ENCODE peak calls at places on chromosomes 5 and 9, in five cellular contexts. K, Y, N, F and S are unnamed samples.

GRCh38 chr5:75336625-75337336 is at the start of gene HMGCR:
- DNase-seq in N (peak; percentile 99), K (peak; percentile 96), F (peak; percentile 99), Y (peak; percentile 94), S (peak; percentile 100)

GRCh38 chr9:69452110-69452780 is 127.2 kb downstream of the ENTREP1 start:
- DNase-seq in F (peak; percentile 59), Y (no peak), N (no peak), K (no peak), S (no peak)

GRCh38 chr5:113022661-113023060 is 46.1 kb downstream of the DCP2 start:
- DNase-seq in F (no peak), N (no peak), Y (no peak), K (no peak), S (no peak)

GRCh38 chr5:154834045-154834444 is 16.4 kb downstream of the FAXDC2 start:
- DNase-seq in Y (no peak), K (no peak), F (no peak), N (no peak), S (no peak)

GRCh38 chr9:91677354-91677753 is 253.7 kb upstream of the NFIL3 start:
- DNase-seq in N (no peak), F (no peak), Y (no peak), K (no peak), S (no peak)

GRCh38 chr5:67233075-67233474 is 36.5 kb upstream of the CD180 start:
- DNase-seq in F (no peak), N (no peak), K (no peak), Y (no peak), S (no peak)

GRCh38 chr5:95686661-95687060 is 3.9 kb upstream of the SPATA9 start:
- DNase-seq in Y (no peak), F (no peak), N (no peak), K (no peak), S (no peak)

GRCh38 chr9:134585746-134586706 is 55.6 kb upstream of the COL5A1 start:
- DNase-seq in F (no peak), N (no peak), K (no peak), Y (no peak), S (no peak)

GRCh38 chr9:99303177-99303576 is 81.1 kb downstream of the SEC61B start:
- DNase-seq in K (no peak), N (no peak), F (no peak), Y (no peak), S (no peak)

GRCh38 chr5:18375637-18376036 is 741.4 kb downstream of the TAF11L14 start:
- DNase-seq in N (no peak), K (no peak), Y (no peak), F (no peak), S (peak; percentile 99)

GRCh38 chr5:151745071-151745705 is 13.2 kb downstream of the ATOX1 start:
- DNase-seq in K (peak; percentile 98), Y (no peak), F (no peak), N (no peak), S (no peak)

GRCh38 chr5:164763211-164763610 is 1257.8 kb downstream of the MAT2B start:
- DNase-seq in N (no peak), Y (no peak), F (no peak), K (no peak), S (no peak)

GRCh38 chr9:106722051-106722753 is 140.8 kb upstream of the ZNF462 start:
- DNase-seq in N (no peak), F (no peak), K (no peak), Y (no peak), S (no peak)

GRCh38 chr9:967851-968641 is 8.4 kb upstream of the DMRT3 start:
- DNase-seq in Y (peak; percentile 74), K (no peak), N (peak; percentile 54), F (no peak), S (no peak)

GRCh38 chr5:61618577-61618976 is 286.5 kb downstream of the ZSWIM6 start:
- DNase-seq in N (no peak), K (no peak), Y (no peak), F (no peak), S (no peak)

GRCh38 chr9:128523199-128523925 is 18.8 kb downstream of the GLE1 start:
- DNase-seq in F (peak; percentile 36), Y (peak; percentile 66), N (no peak), K (peak; percentile 10), S (peak; percentile 48)

GRCh38 chr5:75523275-75523674 is 11.6 kb downstream of the POLK start:
- DNase-seq in Y (no peak), K (no peak), F (no peak), N (no peak), S (no peak)

GRCh38 chr9:89116064-89116817 is 62.4 kb downstream of the SHC3 start:
- DNase-seq in Y (no peak), F (no peak), K (peak; percentile 80), N (no peak), S (no peak)

GRCh38 chr5:14062178-14062577 is 81.0 kb upstream of the TRIO start:
- DNase-seq in K (no peak), F (no peak), Y (no peak), N (no peak), S (no peak)

GRCh38 chr5:13524931-13525330 is 419.6 kb downstream of the DNAH5 start:
- DNase-seq in Y (no peak), N (no peak), F (no peak), K (no peak), S (no peak)

GRCh38 chr5:127280494-127281220 is 9.9 kb upstream of the MEGF10 start:
- DNase-seq in Y (no peak), F (no peak), K (no peak), N (peak; percentile 14), S (no peak)

GRCh38 chr9:32590476-32590875 is 17.5 kb upstream of the NDUFB6 start:
- DNase-seq in K (no peak), F (no peak), N (no peak), Y (no peak), S (no peak)

GRCh38 chr9:93911871-93912554 is 43.1 kb downstream of the BARX1 start:
- DNase-seq in N (peak; percentile 71), F (peak; percentile 79), K (no peak), Y (no peak), S (no peak)

GRCh38 chr5:149490599-149491187 is 60.5 kb downstream of the CSNK1A1 start:
- DNase-seq in K (no peak), N (no peak), F (no peak), Y (no peak), S (no peak)

GRCh38 chr5:142353093-142353472 is 28.3 kb upstream of the SPRY4 start:
- DNase-seq in K (no peak), N (no peak), F (no peak), Y (no peak), S (peak; percentile 30)

GRCh38 chr9:93200989-93201339 is 17.0 kb downstream of the WNK2 start:
- DNase-seq in N (no peak), Y (no peak), K (no peak), F (no peak), S (no peak)

GRCh38 chr5:68088302-68088701 is 127.3 kb upstream of the PIK3R1 start:
- DNase-seq in K (peak; percentile 44), N (no peak), F (no peak), Y (no peak), S (no peak)

GRCh38 chr9:126420643-126421564 is 94.3 kb downstream of the MVB12B start:
- DNase-seq in F (peak; percentile 84), N (no peak), Y (peak; percentile 87), K (no peak), S (no peak)

GRCh38 chr5:9212605-9213004 is 333.3 kb downstream of the SEMA5A start:
- DNase-seq in F (no peak), Y (no peak), K (no peak), N (no peak), S (no peak)

GRCh38 chr9:81389569-81389993 is 299.8 kb downstream of the TLE1 start:
- DNase-seq in F (no peak), K (peak; percentile 98), Y (no peak), N (no peak), S (no peak)

GRCh38 chr9:137114220-137114612 is 317 bp downstream of the DPP7 start:
- DNase-seq in K (no peak), Y (no peak), F (no peak), N (no peak), S (no peak)

GRCh38 chr5:67272453-67273130 is 76.0 kb upstream of the CD180 start:
- DNase-seq in N (no peak), Y (no peak), F (no peak), K (no peak), S (no peak)

GRCh38 chr5:134943547-134943946 is 24.2 kb upstream of the CATSPER3 start:
- DNase-seq in K (no peak), F (no peak), Y (no peak), N (no peak), S (no peak)

GRCh38 chr9:33202552-33203300 is 35.6 kb upstream of the B4GALT1 start:
- DNase-seq in Y (no peak), N (no peak), K (no peak), F (no peak), S (no peak)

GRCh38 chr9:33329996-33330395 is 39.7 kb downstream of the NFX1 start:
- DNase-seq in Y (no peak), K (no peak), F (no peak), N (no peak), S (no peak)

GRCh38 chr5:74500037-74500917 is 140.3 kb downstream of the ENC1 start:
- DNase-seq in F (peak; percentile 36), N (no peak), Y (peak; percentile 1), K (no peak), S (no peak)

GRCh38 chr9:8143677-8144076 is 344.1 kb upstream of the DMAC1 start:
- DNase-seq in Y (peak; percentile 54), K (no peak), F (no peak), N (no peak), S (no peak)

GRCh38 chr9:133403766-133404439 is 13.9 kb downstream of the REXO4 start:
- DNase-seq in Y (no peak), K (no peak), N (no peak), F (peak; percentile 35), S (peak; percentile 24)